ENCODE peak calls at places on chromosomes 7 and 10, in nine cellular contexts. D is tibial nerve, W is gastrocnemius medialis, B is erythroblast, E is stomach, A is uterus, L is NB4, Z is prostate gland, Q is HepG2. P is an unnamed sample.

GRCh38 chr7:31744294-31744874 is 57.4 kb downstream of the PPP1R17 start:
- DNase-seq in D (peak), W (peak), B (peak), E (peak), A (peak), L (peak), Z (peak), Q (peak), P (peak)

GRCh38 chr7:100034871-100035510 is 14.6 kb upstream of the ZSCAN21 start:
- DNase-seq in D (no peak), W (no peak), B (no peak), E (no peak), A (no peak), L (no peak), Z (no peak), Q (no peak), P (no peak)

GRCh38 chr7:141697211-141697871 is 4.6 kb downstream of the DENND11 start:
- DNase-seq in D (no peak), W (no peak), B (peak), E (no peak), A (no peak), L (no peak), Z (no peak), Q (no peak), P (peak)

GRCh38 chr10:33321516-33321915 is 13.0 kb downstream of the NRP1 start:
- DNase-seq in D (no peak), W (no peak), B (no peak), E (no peak), A (no peak), L (no peak), Z (no peak), Q (no peak), P (no peak)

GRCh38 chr7:131188367-131189339 is 139.0 kb upstream of the MKLN1 start:
- DNase-seq in D (no peak), W (peak), B (peak), E (no peak), A (no peak), L (peak), Z (no peak), Q (peak), P (peak)

GRCh38 chr10:129511758-129512157 is 44.7 kb downstream of the MGMT start:
- DNase-seq in D (no peak), W (no peak), B (no peak), E (no peak), A (no peak), L (no peak), Z (no peak), Q (no peak), P (no peak)

GRCh38 chr7:76393116-76394031 is 16.1 kb downstream of the SSC4D start:
- DNase-seq in D (peak), W (peak), B (peak), E (peak), A (peak), L (peak), Z (peak), Q (peak), P (peak)

GRCh38 chr10:85646312-85646711 is 720.3 kb downstream of the GRID1 start:
- DNase-seq in D (no peak), W (peak), B (no peak), E (no peak), A (no peak), L (no peak), Z (no peak), Q (no peak), P (no peak)

GRCh38 chr10:103666109-103666508 is 172.6 kb downstream of the NEURL1 start:
- DNase-seq in D (no peak), W (peak), B (peak), E (no peak), A (no peak), L (peak), Z (no peak), Q (no peak), P (no peak)

GRCh38 chr7:6175642-6176041 is 96.8 kb downstream of the CYTH3 start:
- DNase-seq in D (no peak), W (peak), B (no peak), E (no peak), A (no peak), L (peak), Z (no peak), Q (no peak), P (no peak)

GRCh38 chr10:32095116-32095733 is 39.0 kb upstream of the KIF5B start:
- DNase-seq in D (no peak), W (no peak), B (no peak), E (no peak), A (no peak), L (no peak), Z (no peak), Q (peak), P (no peak)

GRCh38 chr7:26497801-26498596 is 206.3 kb downstream of the SNX10 start:
- DNase-seq in D (no peak), W (no peak), B (no peak), E (no peak), A (no peak), L (no peak), Z (no peak), Q (no peak), P (no peak)

GRCh38 chr10:119502618-119503155 is 39.8 kb downstream of the RGS10 start:
- DNase-seq in D (no peak), W (no peak), B (no peak), E (no peak), A (no peak), L (no peak), Z (no peak), Q (no peak), P (no peak)

GRCh38 chr7:140732436-140732835 is 35.9 kb downstream of the NDUFB2 start:
- DNase-seq in D (no peak), W (no peak), B (no peak), E (no peak), A (no peak), L (no peak), Z (no peak), Q (no peak), P (no peak)

GRCh38 chr7:20795361-20795760 is 8.7 kb upstream of the SP8 start:
- DNase-seq in D (no peak), W (no peak), B (no peak), E (no peak), A (no peak), L (no peak), Z (no peak), Q (no peak), P (no peak)

GRCh38 chr7:66505009-66505408 is 123.7 kb upstream of the KCTD7 start:
- DNase-seq in D (no peak), W (no peak), B (no peak), E (no peak), A (no peak), L (no peak), Z (no peak), Q (no peak), P (no peak)

GRCh38 chr7:106561151-106561550 is 99.8 kb downstream of the CCDC71L start:
- DNase-seq in D (no peak), W (no peak), B (no peak), E (no peak), A (no peak), L (no peak), Z (no peak), Q (no peak), P (no peak)

GRCh38 chr10:119940487-119940886 is 48.0 kb downstream of the SEC23IP start:
- DNase-seq in D (no peak), W (no peak), B (no peak), E (no peak), A (no peak), L (no peak), Z (no peak), Q (no peak), P (no peak)

GRCh38 chr10:71838264-71839211 is 12.5 kb downstream of the PSAP start:
- DNase-seq in D (no peak), W (peak), B (peak), E (no peak), A (no peak), L (no peak), Z (no peak), Q (no peak), P (no peak)

GRCh38 chr7:95469850-95470249 is 15.9 kb upstream of the ASB4 start:
- DNase-seq in D (no peak), W (no peak), B (no peak), E (no peak), A (no peak), L (no peak), Z (no peak), Q (peak), P (no peak)

GRCh38 chr7:2956526-2957368 is 86.9 kb downstream of the CARD11 start:
- DNase-seq in D (no peak), W (no peak), B (peak), E (no peak), A (no peak), L (peak), Z (peak), Q (no peak), P (no peak)

GRCh38 chr7:27095050-27095896 is 527 bp downstream of the HOXA1 start:
- DNase-seq in D (no peak), W (no peak), B (no peak), E (no peak), A (no peak), L (peak), Z (no peak), Q (no peak), P (no peak)

GRCh38 chr7:90984692-90985091 is 279.5 kb upstream of the FZD1 start:
- DNase-seq in D (no peak), W (no peak), B (no peak), E (no peak), A (no peak), L (no peak), Z (no peak), Q (no peak), P (no peak)

GRCh38 chr10:71575934-71576801 is 143.4 kb downstream of the C10orf105 start:
- DNase-seq in D (no peak), W (no peak), B (no peak), E (no peak), A (no peak), L (peak), Z (no peak), Q (no peak), P (no peak)

GRCh38 chr7:41501016-41501415 is 201.9 kb downstream of the INHBA start:
- DNase-seq in D (no peak), W (no peak), B (no peak), E (no peak), A (no peak), L (no peak), Z (no peak), Q (no peak), P (no peak)

GRCh38 chr7:30613366-30614325 is 19.0 kb downstream of the GARS1 start:
- DNase-seq in D (no peak), W (no peak), B (no peak), E (no peak), A (no peak), L (no peak), Z (no peak), Q (no peak), P (no peak)

GRCh38 chr7:50331564-50332208 is 27.2 kb downstream of the IKZF1 start:
- DNase-seq in D (no peak), W (no peak), B (no peak), E (no peak), A (no peak), L (no peak), Z (no peak), Q (no peak), P (no peak)

GRCh38 chr10:68666280-68666760 is 54.7 kb upstream of the CCAR1 start:
- DNase-seq in D (no peak), W (no peak), B (no peak), E (no peak), A (no peak), L (no peak), Z (no peak), Q (no peak), P (no peak)

GRCh38 chr7:26658080-26658697 is 206.2 kb downstream of the SKAP2 start:
- DNase-seq in D (no peak), W (no peak), B (no peak), E (no peak), A (no peak), L (peak), Z (no peak), Q (no peak), P (no peak)

GRCh38 chr10:126904807-126905686 is at the start of gene DOCK1:
- DNase-seq in D (peak), W (peak), B (no peak), E (peak), A (peak), L (no peak), Z (peak), Q (peak), P (peak)

GRCh38 chr7:122885583-122886356 is 490 bp downstream of the CADPS2 start:
- DNase-seq in D (no peak), W (no peak), B (no peak), E (peak), A (peak), L (no peak), Z (peak), Q (peak), P (peak)

GRCh38 chr7:95319570-95319969 is 4.8 kb downstream of the PON1 start:
- DNase-seq in D (no peak), W (no peak), B (no peak), E (no peak), A (no peak), L (no peak), Z (no peak), Q (no peak), P (no peak)

GRCh38 chr7:139570119-139570518 is 46.6 kb downstream of the CLEC2L start:
- DNase-seq in D (no peak), W (no peak), B (peak), E (no peak), A (no peak), L (no peak), Z (no peak), Q (no peak), P (no peak)

GRCh38 chr7:17406756-17407155 is 108.3 kb downstream of the AHR start:
- DNase-seq in D (no peak), W (no peak), B (no peak), E (no peak), A (no peak), L (peak), Z (no peak), Q (no peak), P (no peak)

GRCh38 chr7:87875151-87876039 is 765 bp downstream of the SLC25A40 start:
- DNase-seq in D (no peak), W (no peak), B (peak), E (no peak), A (no peak), L (peak), Z (peak), Q (peak), P (peak)

GRCh38 chr7:99563650-99564049 is 5.2 kb downstream of the ZNF655 start:
- DNase-seq in D (no peak), W (no peak), B (no peak), E (no peak), A (no peak), L (no peak), Z (no peak), Q (no peak), P (no peak)

GRCh38 chr10:17504547-17505245 is 50.3 kb upstream of the ST8SIA6 start:
- DNase-seq in D (no peak), W (no peak), B (peak), E (no peak), A (no peak), L (no peak), Z (no peak), Q (no peak), P (no peak)

GRCh38 chr7:30923774-30924413 is 12.2 kb downstream of the AQP1 start:
- DNase-seq in D (peak), W (peak), B (no peak), E (peak), A (no peak), L (no peak), Z (no peak), Q (no peak), P (no peak)

GRCh38 chr10:12655940-12656339 is 306.6 kb downstream of the CAMK1D start:
- DNase-seq in D (no peak), W (no peak), B (no peak), E (no peak), A (no peak), L (no peak), Z (no peak), Q (no peak), P (no peak)

GRCh38 chr10:12656518-12657142 is 307.3 kb downstream of the CAMK1D start:
- DNase-seq in D (no peak), W (no peak), B (peak), E (no peak), A (no peak), L (peak), Z (peak), Q (peak), P (no peak)

GRCh38 chr10:12658526-12658925 is 309.2 kb downstream of the CAMK1D start:
- DNase-seq in D (no peak), W (no peak), B (no peak), E (no peak), A (no peak), L (no peak), Z (no peak), Q (no peak), P (no peak)

GRCh38 chr10:12659706-12660105 is 310.4 kb downstream of the CAMK1D start:
- DNase-seq in D (no peak), W (no peak), B (no peak), E (no peak), A (no peak), L (no peak), Z (no peak), Q (no peak), P (no peak)

GRCh38 chr10:12657489-12657888 is 308.1 kb downstream of the CAMK1D start:
- DNase-seq in D (no peak), W (no peak), B (no peak), E (no peak), A (no peak), L (no peak), Z (no peak), Q (no peak), P (no peak)
- TF ChIP-seq POLR2A in D (no peak), W (no peak), B (no peak), E (no peak), A (no peak), L (no peak), Z (no peak), Q (no peak), P (no peak)

DNA sequence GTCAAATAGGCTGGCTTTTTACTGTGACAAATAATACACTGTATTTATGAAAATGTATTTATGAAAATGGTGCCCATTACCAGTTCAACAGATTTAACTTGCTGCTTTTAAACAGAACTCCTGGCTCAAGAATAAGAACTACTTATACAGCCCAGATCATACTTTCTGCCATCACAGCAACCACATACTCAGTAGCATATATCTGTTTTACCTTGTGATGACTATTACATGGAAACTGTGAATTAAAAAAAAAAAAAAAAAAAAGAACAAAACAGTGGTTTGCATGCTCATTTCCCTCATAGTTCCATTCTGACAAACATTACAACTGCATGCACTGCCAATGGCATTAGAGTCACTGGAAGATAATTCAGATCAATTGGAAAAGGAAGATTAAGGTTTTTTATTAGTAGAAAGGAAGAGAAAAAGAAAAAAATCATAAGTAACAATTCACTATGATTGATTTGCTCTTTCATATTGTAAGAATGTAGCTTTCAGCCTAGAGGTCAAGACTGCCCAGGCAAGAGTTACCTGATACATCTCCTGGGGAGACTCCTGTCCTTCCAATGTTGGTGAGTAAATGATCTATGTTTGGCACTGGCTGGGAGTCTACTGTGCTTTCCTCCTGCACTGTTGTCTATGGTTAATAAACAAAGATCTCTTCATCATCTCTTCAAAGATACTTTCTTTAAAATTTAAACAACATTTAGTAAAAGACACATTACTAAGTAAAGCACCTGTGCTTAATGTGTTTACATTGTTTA is 132.8 kb downstream of the ARHGAP21 start:
- DNase-seq in D (no peak), W (no peak), B (no peak), E (no peak), A (no peak), L (no peak), Z (no peak), Q (no peak), P (no peak)
- TF ChIP-seq POLR2A in D (no peak), W (no peak), B (no peak), E (no peak), A (no peak), L (no peak), Z (no peak), Q (no peak), P (no peak)

DNA sequence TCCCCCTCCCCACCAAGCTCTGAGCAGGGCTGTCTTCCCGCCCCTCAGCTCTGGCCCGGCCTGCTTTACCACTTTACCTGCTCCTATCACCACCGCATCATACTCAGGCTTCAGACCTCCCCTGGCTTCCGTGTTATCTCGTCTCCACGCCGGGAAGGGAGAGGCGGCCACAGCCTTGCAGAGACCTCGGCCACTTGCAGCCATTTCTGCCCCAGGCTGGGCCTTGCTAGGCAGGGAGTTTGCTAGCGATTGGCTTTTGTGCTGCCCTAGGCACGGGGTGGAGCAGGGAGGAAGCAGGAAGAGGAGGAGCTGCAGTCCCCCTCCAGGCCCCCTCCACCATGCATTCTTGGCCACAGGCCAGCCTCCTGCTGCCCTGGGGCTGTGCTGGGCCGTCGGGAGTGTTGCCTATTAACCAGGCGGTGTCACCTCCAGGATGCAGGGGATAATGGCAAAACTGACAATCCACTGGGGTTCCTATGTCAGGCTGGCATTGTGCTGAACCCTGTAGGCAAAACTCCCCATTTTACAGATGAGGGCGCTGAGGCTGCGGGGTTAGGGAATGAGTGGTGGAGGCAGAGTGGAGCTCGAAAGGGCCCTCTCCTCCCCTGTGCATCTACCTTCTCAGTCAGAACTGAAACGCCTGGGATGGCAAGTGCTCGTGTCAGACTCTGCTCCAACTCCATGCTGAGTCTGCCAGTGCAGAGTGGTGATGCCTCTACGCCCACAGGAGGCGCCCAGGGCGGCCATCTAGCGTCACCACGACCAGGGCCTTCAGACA is at the start of gene PYROXD2:
- DNase-seq in D (peak), W (peak), B (peak), E (peak), A (peak), L (peak), Z (peak), Q (peak), P (peak)
- TF ChIP-seq POLR2A in D (no peak), W (peak), B (peak), E (no peak), A (peak), L (peak), Z (peak), Q (peak), P (peak)

GRCh38 chr10:28391283-28391682 is 88.4 kb upstream of the MPP7 start:
- DNase-seq in D (no peak), W (no peak), B (no peak), E (no peak), A (no peak), L (no peak), Z (no peak), Q (no peak), P (no peak)
- TF ChIP-seq POLR2A in D (no peak), W (no peak), B (no peak), E (no peak), A (no peak), L (no peak), Z (no peak), Q (no peak), P (no peak)

DNA sequence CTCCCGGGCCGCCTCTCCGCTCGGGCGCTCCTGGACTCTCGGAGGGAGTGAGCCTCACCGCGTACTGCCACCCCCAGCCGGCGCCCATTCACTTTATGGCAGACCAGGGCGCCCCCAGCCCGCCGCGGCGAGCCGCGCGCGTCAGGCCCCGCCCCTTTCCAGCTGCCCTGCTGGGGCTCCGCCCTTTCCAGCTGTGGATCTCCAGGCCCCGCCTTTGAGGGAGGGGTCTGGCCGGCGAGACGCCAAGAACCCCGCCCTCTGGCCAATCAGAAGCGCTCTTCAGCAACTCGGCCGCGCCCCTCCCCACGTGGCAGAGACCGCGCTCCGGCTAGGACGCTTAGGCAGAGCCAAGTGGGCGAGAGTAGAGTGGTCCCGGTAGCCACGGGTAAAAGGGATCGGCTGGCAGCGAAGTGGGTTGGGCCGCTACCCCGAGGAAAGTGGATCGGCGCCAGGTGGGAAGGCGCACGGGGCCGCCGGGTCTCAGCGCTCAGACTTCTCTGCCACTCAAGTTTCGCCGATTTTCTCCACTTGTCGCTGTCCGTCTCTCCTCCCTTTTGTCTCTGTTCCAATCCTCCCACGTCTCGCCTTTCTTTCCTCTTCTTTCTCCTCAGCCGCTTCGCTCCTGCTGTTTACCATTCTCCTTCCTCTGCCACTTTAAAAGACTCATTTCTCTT is at the start of gene PITX3:
- DNase-seq in D (peak), W (peak), B (peak), E (peak), A (peak), L (peak), Z (peak), Q (peak), P (peak)
- TF ChIP-seq POLR2A in D (no peak), W (peak), B (no peak), E (no peak), A (peak), L (no peak), Z (peak), Q (peak), P (no peak)